ENCODE peak calls at places on chromosomes 6 and 20, in four cellular contexts. G, I, Q and V are unnamed samples.

GRCh38 chr20:24102290-24102689 is 113.7 kb upstream of the GGTLC1 start:
- DNase-seq in G (peak), Q (peak), I (peak), V (peak)

GRCh38 chr20:49097159-49097558 is 51.0 kb downstream of the CSE1L start:
- DNase-seq in Q (no peak), I (no peak), G (no peak), V (no peak)

GRCh38 chr6:163825033-163825432 is 410.5 kb downstream of the QKI start:
- DNase-seq in I (no peak), G (no peak), Q (no peak), V (no peak)

GRCh38 chr20:61482425-61482887 is 230.4 kb downstream of the CDH4 start:
- DNase-seq in G (no peak), Q (peak), I (no peak), V (no peak)

GRCh38 chr20:37295001-37295400 is 5.5 kb downstream of the MANBAL start:
- DNase-seq in Q (peak), I (no peak), G (peak), V (no peak)

GRCh38 chr20:7500362-7500761 is 439.9 kb downstream of the HAO1 start:
- DNase-seq in Q (no peak), I (no peak), G (no peak), V (no peak)

GRCh38 chr20:57004416-57004815 is 262.0 kb downstream of the BMP7 start:
- DNase-seq in I (no peak), Q (no peak), G (no peak), V (no peak)

GRCh38 chr6:149887343-149887742 is 10.6 kb downstream of the RAET1E start:
- DNase-seq in G (peak), Q (no peak), I (no peak), V (no peak)

GRCh38 chr6:118902731-118903130 is 8.8 kb downstream of the ASF1A start:
- DNase-seq in Q (no peak), G (no peak), I (no peak), V (no peak)

GRCh38 chr6:159871911-159872310 is 18.9 kb upstream of the MAS1 start:
- DNase-seq in G (no peak), Q (no peak), I (no peak), V (no peak)

GRCh38 chr6:92906385-92906784 is 513.0 kb downstream of the EPHA7 start:
- DNase-seq in G (no peak), Q (no peak), I (no peak), V (no peak)

GRCh38 chr20:56608376-56608775 is 20.7 kb upstream of the TFAP2C start:
- DNase-seq in G (no peak), I (no peak), Q (no peak), V (no peak)

GRCh38 chr6:14863896-14864850 is 381.7 kb upstream of the JARID2 start:
- DNase-seq in Q (peak), G (no peak), I (no peak), V (no peak)

GRCh38 chr6:95352064-95352463 is 225.3 kb upstream of the MANEA start:
- DNase-seq in I (no peak), Q (no peak), G (no peak), V (no peak)

GRCh38 chr6:42367353-42368011 is 84.2 kb downstream of the TRERF1 start:
- DNase-seq in I (no peak), G (no peak), Q (peak), V (no peak)

GRCh38 chr6:127464161-127464880 is 5.1 kb upstream of the KIAA0408 start:
- DNase-seq in Q (no peak), I (no peak), G (no peak), V (no peak)

GRCh38 chr20:9021216-9021615 is 47.7 kb upstream of the PLCB4 start:
- DNase-seq in I (no peak), Q (no peak), G (no peak), V (no peak)

GRCh38 chr6:104855507-104855906 is 4.2 kb downstream of the HACE1 start:
- DNase-seq in G (no peak), Q (no peak), I (no peak), V (no peak)

GRCh38 chr20:50335105-50335504 is 144.5 kb downstream of the CEBPB start:
- DNase-seq in G (peak), I (peak), Q (peak), V (peak)

GRCh38 chr6:103872219-103872618 is 987.5 kb downstream of the HACE1 start:
- DNase-seq in G (no peak), I (no peak), Q (no peak), V (no peak)

GRCh38 chr6:118288355-118289124 is 259.6 kb upstream of the PLN start:
- DNase-seq in I (no peak), Q (no peak), G (no peak), V (no peak)

GRCh38 chr20:21548390-21549035 is 34.6 kb upstream of the NKX2-2 start:
- DNase-seq in G (no peak), Q (no peak), I (no peak), V (no peak)

GRCh38 chr6:166586424-166587156 is at the start of gene RAMACL:
- DNase-seq in G (peak), I (no peak), Q (peak), V (peak)

GRCh38 chr20:63858393-63859165 is 2.7 kb upstream of the ABHD16B start:
- DNase-seq in I (peak), G (no peak), Q (peak), V (no peak)

GRCh38 chr20:47379433-47380150 is 23.1 kb upstream of the ZMYND8 start:
- DNase-seq in G (peak), Q (peak), I (no peak), V (no peak)

GRCh38 chr6:20182926-20183521 is 29.2 kb downstream of the MBOAT1 start:
- DNase-seq in Q (no peak), I (no peak), G (no peak), V (no peak)

GRCh38 chr6:15948930-15949900 is 179.7 kb upstream of the MYLIP start:
- DNase-seq in Q (peak), I (peak), G (peak), V (no peak)

GRCh38 chr6:115890238-115890637 is 170.5 kb downstream of the FRK start:
- DNase-seq in I (no peak), G (no peak), Q (no peak), V (no peak)

GRCh38 chr20:63080411-63080810 is 73.6 kb upstream of the BHLHE23 start:
- DNase-seq in G (no peak), Q (no peak), I (no peak), V (peak)

GRCh38 chr20:56949318-56949717 is 317.1 kb downstream of the BMP7 start:
- DNase-seq in G (peak), I (no peak), Q (peak), V (peak)

GRCh38 chr6:82270791-82271392 is 23.3 kb upstream of the IBTK start:
- DNase-seq in I (peak), G (peak), Q (peak), V (no peak)

GRCh38 chr6:64062960-64063683 is 427.5 kb downstream of the PHF3 start:
- DNase-seq in Q (no peak), G (peak), I (no peak), V (no peak)

GRCh38 chr6:52667572-52667971 is 3.3 kb upstream of the TMEM14A start:
- DNase-seq in G (no peak), Q (no peak), I (no peak), V (no peak)

GRCh38 chr6:85127179-85127498 is 322.7 kb upstream of the NT5E start:
- DNase-seq in G (no peak), Q (no peak), I (no peak), V (no peak)

GRCh38 chr6:124066995-124067552 is 263.4 kb downstream of the NKAIN2 start:
- DNase-seq in G (no peak), Q (no peak), I (no peak), V (no peak)

GRCh38 chr6:169991913-169992312 is 240.5 kb downstream of the ERMARD start:
- DNase-seq in I (no peak), G (no peak), Q (no peak), V (no peak)

GRCh38 chr6:169989594-169989993 is 238.2 kb downstream of the ERMARD start:
- DNase-seq in Q (no peak), I (no peak), G (no peak), V (no peak)

GRCh38 chr6:169991031-169991390 is 239.6 kb downstream of the ERMARD start:
- DNase-seq in G (no peak), Q (no peak), I (no peak), V (no peak)

GRCh38 chr6:169988769-169989550 is 237.5 kb downstream of the ERMARD start:
- DNase-seq in G (no peak), Q (no peak), I (no peak), V (no peak)

DNA sequence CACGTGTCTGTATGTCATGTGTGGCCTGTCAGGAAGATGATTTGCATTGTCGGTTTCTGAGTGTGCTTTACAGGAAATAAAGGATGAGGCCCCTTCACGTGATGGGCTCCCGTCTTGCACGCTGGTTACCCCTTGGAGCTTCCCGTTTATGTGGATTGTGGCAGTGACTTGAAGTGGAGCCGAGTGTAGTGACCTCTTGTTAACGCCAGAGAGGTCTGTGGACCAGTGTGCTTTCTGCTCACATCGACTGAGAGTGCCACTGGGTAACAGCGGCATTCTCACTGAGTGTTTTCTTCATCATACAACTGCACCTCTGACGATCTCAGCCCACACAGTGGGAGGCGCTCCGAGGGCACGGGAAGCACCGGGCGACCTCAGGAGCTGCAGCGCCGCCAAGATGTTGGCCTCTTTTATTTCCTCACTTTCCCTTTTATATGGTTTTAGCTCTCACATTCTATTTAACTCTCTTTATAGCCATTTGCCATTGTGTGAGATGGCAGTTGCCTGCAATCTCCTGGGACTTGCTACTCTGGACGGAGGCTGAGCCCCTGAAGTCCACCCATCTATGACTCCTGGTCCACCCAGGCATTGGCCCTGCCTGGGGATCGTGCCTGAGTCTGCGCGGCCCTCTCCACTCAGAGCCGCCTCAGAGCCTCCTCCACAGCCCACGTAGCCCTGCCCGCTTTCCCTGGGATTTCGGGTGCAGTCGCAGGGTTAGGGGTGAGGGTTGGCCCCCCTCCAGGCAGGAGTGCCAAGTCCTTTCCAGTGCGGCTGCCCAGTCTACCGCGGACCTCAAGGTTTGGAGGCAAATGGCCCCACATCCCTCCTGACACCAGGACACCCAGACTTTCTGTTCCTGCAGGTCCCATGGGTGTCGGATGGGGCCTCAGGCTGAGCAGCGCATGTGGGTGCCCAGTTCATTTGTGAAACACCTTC is 238.9 kb downstream of the ERMARD start:
- DNase-seq in Q (peak), G (no peak), I (no peak), V (no peak)
- TF ChIP-seq MAX in Q (no peak), G (no peak), I (no peak), V (no peak)

GRCh38 chr6:3960754-3961361 is 111.7 kb downstream of the FAM50B start:
- DNase-seq in G (no peak), Q (no peak), I (no peak), V (no peak)

GRCh38 chr6:3965071-3965718 is 113.7 kb downstream of the FAM217A start:
- DNase-seq in I (no peak), G (no peak), Q (no peak), V (no peak)

GRCh38 chr6:3961581-3962225 is 112.5 kb downstream of the FAM50B start:
- DNase-seq in Q (no peak), I (no peak), G (no peak), V (no peak)

GRCh38 chr6:3963404-3963803 is 114.2 kb downstream of the FAM50B start:
- DNase-seq in Q (no peak), G (no peak), I (no peak), V (no peak)

DNA sequence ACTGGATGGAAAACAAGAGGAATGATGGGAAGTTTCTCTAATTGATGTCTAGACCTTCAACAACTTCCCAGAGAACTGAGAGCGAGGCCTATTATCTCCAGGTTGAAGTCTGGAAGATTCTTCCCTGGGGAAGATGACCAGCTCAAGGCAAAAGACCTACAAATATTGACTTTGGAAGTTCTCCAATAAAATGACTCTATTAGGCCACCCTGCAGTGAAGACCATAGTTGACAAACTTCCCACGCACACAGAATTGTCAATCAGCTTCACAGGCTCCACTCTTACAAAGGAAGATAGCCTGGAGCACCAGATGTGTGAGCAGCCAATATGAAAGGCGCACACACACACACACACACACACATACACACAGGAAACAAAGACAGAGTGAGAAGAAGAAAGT is 113.7 kb downstream of the FAM50B start:
- DNase-seq in Q (no peak), G (peak), I (no peak), V (no peak)
- TF ChIP-seq NR3C1 in Q (no peak), G (no peak), I (no peak), V (no peak)

GRCh38 chr6:28710466-28711191 is 184.9 kb downstream of the GPX5 start:
- DNase-seq in Q (peak), I (peak), G (peak), V (peak)
- TF ChIP-seq JUN in Q (no peak), I (no peak), G (no peak), V (no peak)

DNA sequence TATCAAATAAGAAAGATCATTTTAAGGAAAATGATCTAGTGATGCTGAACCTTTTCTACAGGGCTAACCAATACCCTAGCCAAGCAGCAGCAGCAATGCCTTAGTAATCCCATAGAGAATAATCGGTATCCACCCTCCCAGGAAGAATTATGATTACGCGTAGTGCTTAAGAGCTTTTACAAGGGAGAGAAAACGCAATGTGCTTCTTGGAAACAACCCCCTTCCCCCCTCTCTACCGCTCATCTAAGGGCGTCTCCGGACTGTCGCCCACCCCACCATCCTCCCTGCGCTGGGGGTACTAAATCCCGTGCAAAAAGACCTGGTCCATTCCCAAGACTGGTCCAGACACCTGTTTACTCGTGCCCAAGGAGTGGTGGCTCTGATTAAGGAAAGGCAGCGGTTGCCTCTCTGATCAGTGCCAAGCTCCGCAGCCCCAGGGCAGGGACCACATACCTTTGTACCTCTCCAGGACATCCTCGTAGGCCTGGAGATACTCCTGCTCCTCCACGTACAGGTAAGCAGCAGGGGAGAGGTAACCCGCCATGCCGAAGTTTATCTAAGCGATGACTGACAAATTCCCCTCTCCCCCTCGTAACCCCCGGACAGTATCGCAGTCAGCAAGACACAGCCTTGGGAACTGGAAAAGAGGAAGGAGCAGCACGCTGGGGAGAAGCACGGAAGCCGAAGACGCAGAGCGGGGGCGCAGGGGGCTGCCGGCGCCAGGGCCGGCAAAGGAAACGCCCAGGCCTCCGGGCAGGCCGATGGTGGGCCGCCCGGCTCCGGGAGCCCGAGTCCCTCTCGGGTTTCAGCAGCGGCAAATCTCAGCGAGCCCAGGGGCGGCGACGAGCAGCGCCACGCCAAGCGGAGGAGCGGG is 112.1 kb upstream of the BEND6 start:
- DNase-seq in Q (peak), G (peak), I (no peak), V (peak)
- TF ChIP-seq MAX in Q (no peak), G (no peak), I (no peak), V (no peak)

DNA sequence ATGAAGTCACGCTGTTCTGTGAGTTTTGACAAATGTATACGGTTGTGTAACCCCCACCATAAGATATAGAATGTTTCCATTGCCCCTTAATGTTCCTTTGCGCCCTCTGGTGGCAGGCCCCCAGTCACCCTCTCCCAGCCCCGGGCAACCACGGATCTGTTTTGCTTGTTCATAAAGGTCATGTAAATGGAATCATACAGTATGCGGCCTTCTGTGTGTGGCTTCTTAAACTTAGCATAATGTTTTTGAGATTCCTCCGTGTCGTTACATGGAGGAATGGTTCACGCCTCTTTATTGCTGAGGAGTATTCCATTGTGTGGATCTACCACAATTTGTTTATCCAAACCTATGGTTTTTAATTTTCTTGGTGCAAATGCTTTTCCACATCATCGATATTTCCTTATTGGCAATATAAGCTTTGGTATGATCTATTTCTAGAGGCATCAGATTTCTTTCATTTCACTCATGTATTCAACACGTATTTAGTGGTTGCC is 28.4 kb downstream of the LYRM2 start:
- DNase-seq in I (peak), G (peak), Q (peak), V (peak)
- TF ChIP-seq NR3C1 in I (no peak), G (no peak), Q (no peak), V (no peak)

GRCh38 chr6:134853111-134854055 is 96.5 kb downstream of the ALDH8A1 start:
- DNase-seq in I (peak), G (no peak), Q (no peak), V (no peak)

GRCh38 chr6:134849920-134850447 is 99.9 kb downstream of the ALDH8A1 start:
- DNase-seq in G (no peak), Q (no peak), I (peak), V (no peak)

GRCh38 chr6:134848076-134848475 is 101.8 kb downstream of the ALDH8A1 start:
- DNase-seq in I (no peak), Q (no peak), G (no peak), V (no peak)

GRCh38 chr6:134851548-134851947 is 98.4 kb downstream of the ALDH8A1 start:
- DNase-seq in G (no peak), I (no peak), Q (no peak), V (no peak)

DNA sequence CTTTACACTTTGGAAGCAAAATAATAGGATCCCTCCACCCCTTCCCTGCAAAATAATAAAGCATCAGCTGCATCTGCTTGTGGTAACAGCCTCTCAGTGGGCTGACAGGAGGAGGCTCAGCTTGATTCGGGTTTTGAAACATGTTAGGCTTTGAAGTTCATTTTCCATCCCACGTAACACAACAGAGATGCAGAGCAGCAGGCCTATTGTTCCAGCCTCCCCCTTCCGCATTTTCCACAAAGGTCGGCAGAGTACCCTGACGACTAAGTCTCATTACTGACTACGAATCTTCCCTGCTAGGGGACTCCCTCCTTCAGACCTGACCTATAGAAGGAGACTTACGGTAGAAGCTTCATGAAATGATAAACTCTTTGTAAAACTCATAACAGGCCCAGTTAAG is 99.0 kb downstream of the ALDH8A1 start:
- DNase-seq in G (no peak), I (no peak), Q (no peak), V (no peak)
- TF ChIP-seq JUN in G (no peak), I (no peak), Q (no peak), V (no peak)

GRCh38 chr6:13355969-13356368 is 27.6 kb upstream of the TBC1D7 start:
- DNase-seq in G (no peak), Q (no peak), I (no peak), V (no peak)
- TF ChIP-seq MAX in G (no peak), Q (no peak), I (no peak), V (no peak)